ENCODE peak calls at places on chromosomes 5 and 9, in six cellular contexts. L, F, Y, A, I and O are unnamed samples.

GRCh38 chr5:142753114-142753764 is 16.9 kb upstream of the ARHGAP26 start:
- DNase-seq in I (peak), Y (no peak), A (peak), L (peak), F (peak), O (no peak)

GRCh38 chr5:106172681-106173532 is 1497.8 kb downstream of the EFNA5 start:
- DNase-seq in I (no peak), F (no peak), L (peak), A (no peak), Y (no peak), O (no peak)

GRCh38 chr5:144203750-144204596 is 33.3 kb downstream of the KCTD16 start:
- DNase-seq in L (peak), A (no peak), F (no peak), Y (peak), I (peak), O (no peak)

GRCh38 chr5:79687911-79688310 is 1.7 kb upstream of the CMYA5 start:
- DNase-seq in F (no peak), A (no peak), L (no peak), Y (no peak), I (no peak), O (no peak)

GRCh38 chr5:33810491-33811120 is 81.2 kb downstream of the ADAMTS12 start:
- DNase-seq in Y (no peak), A (no peak), L (no peak), I (no peak), F (no peak), O (no peak)

GRCh38 chr9:82424599-82424998 is 436.0 kb downstream of the SPATA31D1 start:
- DNase-seq in Y (no peak), L (no peak), A (no peak), F (no peak), I (no peak), O (no peak)

GRCh38 chr5:177362871-177363507 is 5.3 kb downstream of the RGS14 start:
- DNase-seq in F (no peak), A (no peak), Y (peak), I (peak), L (no peak), O (peak)

GRCh38 chr9:130834371-130835311 is at the start of gene ABL1:
- DNase-seq in I (peak), L (peak), Y (peak), F (peak), A (peak), O (peak)

GRCh38 chr5:174533771-174534221 is 190.6 kb upstream of the MSX2 start:
- DNase-seq in Y (no peak), A (no peak), L (peak), F (no peak), I (peak), O (no peak)

GRCh38 chr5:165187815-165188214 is 1682.4 kb downstream of the MAT2B start:
- DNase-seq in F (no peak), I (no peak), A (no peak), Y (no peak), L (no peak), O (no peak)

GRCh38 chr9:20702565-20702964 is 18.5 kb downstream of the FOCAD start:
- DNase-seq in I (no peak), L (no peak), A (no peak), Y (no peak), F (no peak), O (no peak)

GRCh38 chr9:112299514-112299913 is 33.9 kb downstream of the PTBP3 start:
- DNase-seq in F (no peak), A (no peak), Y (no peak), L (peak), I (peak), O (no peak)

GRCh38 chr5:55003432-55004065 is 18.2 kb upstream of the ESM1 start:
- DNase-seq in I (peak), Y (no peak), A (no peak), F (no peak), L (no peak), O (no peak)

GRCh38 chr9:105296445-105296844 is 52.0 kb downstream of the SLC44A1 start:
- DNase-seq in Y (no peak), A (no peak), I (no peak), L (no peak), F (no peak), O (no peak)

GRCh38 chr5:103033696-103034095 is 86.2 kb downstream of the GIN1 start:
- DNase-seq in I (no peak), A (no peak), Y (no peak), F (no peak), L (no peak), O (no peak)

GRCh38 chr9:90107864-90108263 is 503.1 kb downstream of the GADD45G start:
- DNase-seq in Y (no peak), A (no peak), I (no peak), F (no peak), L (no peak), O (no peak)

GRCh38 chr9:117772960-117773359 is 68.8 kb downstream of the TLR4 start:
- DNase-seq in I (peak), F (no peak), Y (no peak), A (no peak), L (peak), O (no peak)

GRCh38 chr9:104970588-104970987 is 42.6 kb upstream of the ABCA1 start:
- DNase-seq in Y (no peak), L (no peak), F (no peak), A (no peak), I (no peak), O (no peak)

GRCh38 chr9:95854386-95855015 is 21.0 kb upstream of the ERCC6L2 start:
- DNase-seq in Y (no peak), L (no peak), A (no peak), I (peak), F (no peak), O (no peak)

GRCh38 chr5:139486201-139486600 is 3.6 kb upstream of the STING1 start:
- DNase-seq in I (no peak), A (no peak), Y (no peak), F (no peak), L (no peak), O (no peak)

GRCh38 chr9:108755979-108756378 is 99.8 kb downstream of the ACTL7B start:
- DNase-seq in L (no peak), F (no peak), A (no peak), I (no peak), Y (no peak), O (no peak)

GRCh38 chr5:118377420-118377819 is 610.9 kb downstream of the DTWD2 start:
- DNase-seq in F (no peak), L (no peak), Y (no peak), I (no peak), A (no peak), O (no peak)

GRCh38 chr9:128881884-128882676 is at the start of the genes KYAT1 and LRRC8A:
- DNase-seq in Y (peak), A (peak), I (peak), L (peak), F (peak), O (peak)

GRCh38 chr5:112333236-112333850 is 85.7 kb downstream of the EPB41L4A start:
- DNase-seq in A (no peak), L (no peak), Y (no peak), F (no peak), I (no peak), O (no peak)